ENCODE peak calls at places on chromosomes 11 and 22, in eight cellular contexts. L is brain microvascular endothelial cell, I is tibial nerve, W is BJ, G is MG63, J is K562, O is fibroblast of villous mesenchyme, H is foreskin fibroblast. K is an unnamed sample.
A peak's percentile ranks its signal among the peaks of the same experiment; 100 is the strongest.

GRCh38 chr22:45268167-45268957 is 16.4 kb upstream of the UPK3A start:
- DNase-seq in L (no peak), I (no peak), W (no peak), G (peak; percentile 26), J (peak; percentile 46), O (peak; percentile 42), H (peak; percentile 45), K (no peak)

GRCh38 chr11:64356498-64357411 is 2.2 kb upstream of the RPS6KA4 start:
- DNase-seq in L (no peak), I (no peak), W (no peak), G (peak; percentile 53), J (peak; percentile 80), O (peak; percentile 43), H (peak; percentile 45), K (no peak)

GRCh38 chr11:15707971-15708370 is 593.2 kb downstream of the INSC start:
- DNase-seq in L (no peak), I (peak; percentile 24), W (peak; percentile 43), G (peak; percentile 91), J (no peak), O (peak; percentile 90), H (peak; percentile 16), K (no peak)

GRCh38 chr22:41290262-41291221 is 4.6 kb upstream of the RANGAP1 start:
- DNase-seq in L (peak; percentile 57), I (no peak), W (peak; percentile 82), G (peak; percentile 89), J (no peak), O (peak; percentile 79), H (peak; percentile 83), K (no peak)

GRCh38 chr11:34263462-34264186 is 94.2 kb downstream of the ABTB2 start:
- DNase-seq in L (peak; percentile 19), I (no peak), W (peak; percentile 19), G (peak; percentile 79), J (no peak), O (peak; percentile 82), H (peak; percentile 77), K (peak; percentile 37)

GRCh38 chr22:16988257-16988656 is 19.8 kb downstream of the GAB4 start:
- DNase-seq in L (no peak), I (no peak), W (no peak), G (no peak), J (no peak), O (no peak), H (no peak), K (no peak)

GRCh38 chr22:20211997-20212753 is 55.9 kb downstream of the RTN4R start:
- DNase-seq in L (peak; percentile 28), I (peak; percentile 29), W (no peak), G (no peak), J (peak; percentile 100), O (peak; percentile 49), H (no peak), K (no peak)

GRCh38 chr22:47064416-47064815 is 302.0 kb downstream of the TBC1D22A start:
- DNase-seq in L (no peak), I (no peak), W (no peak), G (no peak), J (no peak), O (no peak), H (no peak), K (no peak)

GRCh38 chr11:86802601-86803051 is 2.3 kb downstream of the PRSS23 start:
- DNase-seq in L (no peak), I (no peak), W (no peak), G (no peak), J (peak; percentile 14), O (peak; percentile 49), H (peak; percentile 64), K (no peak)

GRCh38 chr11:132072044-132072879 is 701.8 kb downstream of the NTM start:
- DNase-seq in L (peak; percentile 96), I (no peak), W (peak; percentile 97), G (peak; percentile 86), J (no peak), O (peak; percentile 69), H (peak; percentile 97), K (peak; percentile 97)

GRCh38 chr11:95337175-95337957 is 106.4 kb upstream of the SESN3 start:
- DNase-seq in L (peak; percentile 27), I (peak; percentile 45), W (no peak), G (peak; percentile 59), J (no peak), O (peak; percentile 59), H (peak; percentile 78), K (peak; percentile 33)

GRCh38 chr11:133981156-133981555 is 24.4 kb upstream of the IGSF9B start:
- DNase-seq in L (no peak), I (no peak), W (no peak), G (no peak), J (no peak), O (no peak), H (no peak), K (no peak)

GRCh38 chr11:90124371-90124770 is 10.1 kb upstream of the NAALAD2 start:
- DNase-seq in L (peak; percentile 46), I (no peak), W (no peak), G (no peak), J (no peak), O (no peak), H (no peak), K (no peak)

GRCh38 chr11:131349368-131350086 is 20.9 kb upstream of the NTM start:
- DNase-seq in L (no peak), I (no peak), W (no peak), G (no peak), J (no peak), O (no peak), H (no peak), K (no peak)

GRCh38 chr11:71917646-71918045 is 10.7 kb downstream of the XNDC1N start:
- DNase-seq in L (no peak), I (no peak), W (no peak), G (no peak), J (no peak), O (no peak), H (peak; percentile 37), K (no peak)

GRCh38 chr11:77073328-77074001 is 6.7 kb downstream of the CAPN5 start:
- DNase-seq in L (peak; percentile 88), I (peak; percentile 85), W (peak; percentile 80), G (peak; percentile 98), J (peak; percentile 30), O (peak; percentile 98), H (peak; percentile 99), K (peak; percentile 77)

GRCh38 chr11:134738581-134738980 is 326.5 kb upstream of the B3GAT1 start:
- DNase-seq in L (no peak), I (no peak), W (no peak), G (no peak), J (no peak), O (no peak), H (no peak), K (no peak)

GRCh38 chr11:118921121-118921928 is 4.4 kb downstream of the BCL9L start:
- DNase-seq in L (peak; percentile 77), I (peak; percentile 68), W (no peak), G (no peak), J (no peak), O (peak; percentile 97), H (peak; percentile 95), K (peak; percentile 80)

GRCh38 chr11:14350215-14350614 is 8.8 kb downstream of the RRAS2 start:
- DNase-seq in L (no peak), I (no peak), W (no peak), G (no peak), J (no peak), O (no peak), H (no peak), K (no peak)

GRCh38 chr11:82960779-82961143 is 59.2 kb downstream of the DDIAS start:
- DNase-seq in L (no peak), I (no peak), W (no peak), G (no peak), J (no peak), O (no peak), H (no peak), K (no peak)
- H3K4me3 ChIP-seq in L (no peak overlapping the region), I (no peak overlapping the region), W (no peak overlapping the region), G (no peak overlapping the region), J (no peak overlapping the region), O (no peak overlapping the region), H (no peak overlapping the region), K (no peak overlapping the region)

GRCh38 chr22:33023119-33023827 is 34.9 kb downstream of the SYN3 start:
- DNase-seq in L (no peak), I (no peak), W (no peak), G (peak; percentile 31), J (no peak), O (no peak), H (no peak), K (no peak)

GRCh38 chr22:33022231-33022630 is 36.0 kb downstream of the SYN3 start:
- DNase-seq in L (no peak), I (no peak), W (no peak), G (no peak), J (no peak), O (no peak), H (no peak), K (no peak)

GRCh38 chr22:33028191-33028700 is 29.9 kb downstream of the SYN3 start:
- DNase-seq in L (no peak), I (no peak), W (no peak), G (no peak), J (no peak), O (no peak), H (no peak), K (no peak)

GRCh38 chr22:33024626-33025025 is 33.6 kb downstream of the SYN3 start:
- DNase-seq in L (no peak), I (no peak), W (no peak), G (no peak), J (no peak), O (no peak), H (no peak), K (no peak)

DNA sequence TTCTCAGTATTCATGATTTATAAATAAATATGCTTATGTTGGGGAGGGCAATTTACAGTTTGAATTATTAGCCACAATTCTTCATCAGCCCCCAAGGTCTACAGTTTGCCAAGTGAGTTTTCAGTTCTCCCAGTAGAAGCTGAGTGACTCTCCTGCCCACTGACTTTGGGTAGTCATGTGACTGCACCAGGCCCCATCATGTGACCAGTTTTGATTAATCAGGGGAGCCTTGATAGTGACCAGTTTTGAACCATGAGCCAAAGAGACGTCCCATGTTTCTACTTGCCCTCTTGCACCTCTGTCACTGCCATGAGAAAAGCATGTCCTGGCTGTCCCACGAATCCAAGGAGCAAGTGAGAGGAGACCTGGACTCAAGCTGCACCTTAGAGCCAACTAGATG is 32.5 kb downstream of the SYN3 start:
- DNase-seq in L (no peak), I (no peak), W (no peak), G (no peak), J (no peak), O (no peak), H (no peak), K (no peak)
- H3K4me3 ChIP-seq in L (no peak overlapping the region), I (no peak overlapping the region), W (no peak overlapping the region), G (no peak overlapping the region), J (no peak overlapping the region), O (no peak overlapping the region), H (no peak overlapping the region), K (no peak overlapping the region)

GRCh38 chr11:65967329-65967934 is 5.9 kb downstream of the SART1 start:
- DNase-seq in L (no peak), I (no peak), W (no peak), G (no peak), J (no peak), O (no peak), H (no peak), K (no peak)
- H3K4me3 ChIP-seq in L (no peak overlapping the region), I (no peak overlapping the region), W (no peak overlapping the region), G (no peak overlapping the region), J (no peak overlapping the region), O (no peak overlapping the region), H (no peak overlapping the region), K (no peak overlapping the region)

DNA sequence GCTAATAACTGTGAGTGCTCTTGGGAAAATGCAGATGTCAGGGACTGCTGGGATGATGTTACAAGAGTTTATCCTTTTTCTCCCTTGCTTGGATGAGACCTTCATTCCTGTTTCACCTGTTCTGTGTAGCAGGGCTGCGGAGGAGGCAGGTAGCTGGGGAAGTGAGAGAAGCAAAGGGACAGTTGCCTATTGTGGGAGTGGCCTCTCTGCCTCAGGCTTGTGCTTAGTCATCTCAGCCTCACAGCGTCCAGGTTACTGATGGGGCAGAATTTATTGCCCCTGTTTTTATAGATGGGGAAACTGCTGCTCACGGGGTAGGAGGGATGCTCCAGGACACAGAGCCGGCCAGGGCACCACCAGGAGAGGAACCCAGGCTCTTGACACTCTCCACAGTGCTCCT is 1.7 kb downstream of the STX3 start:
- DNase-seq in L (peak; percentile 23), I (no peak), W (no peak), G (no peak), J (peak; percentile 62), O (peak; percentile 37), H (peak; percentile 66), K (no peak)
- H3K4me3 ChIP-seq in L (peak overlapping the region; percentile 88), I (no peak overlapping the region), W (no peak overlapping the region), G (no peak overlapping the region), J (peak overlapping the region; percentile 94), O (no peak overlapping the region), H (peak overlapping the region; percentile 66), K (no peak overlapping the region)

K was measured in skeletal muscle cell.